ENCODE peak calls at places on chromosomes 16 and 17, in six cellular contexts. V, W, Y, C, J and A are unnamed samples.

GRCh38 chr16:381788-382717 is at the start of gene PGAP6:
- DNase-seq in V (no peak), W (peak), Y (peak), C (no peak), J (peak), A (peak)

GRCh38 chr17:29032067-29032551 is 10.8 kb upstream of the PIPOX start:
- DNase-seq in V (no peak), W (no peak), Y (no peak), C (no peak), J (no peak), A (no peak)

GRCh38 chr16:82402665-82403218 is 224.0 kb upstream of the CDH13 start:
- DNase-seq in V (no peak), W (no peak), Y (no peak), C (no peak), J (no peak), A (no peak)

GRCh38 chr17:67177732-67178131 is 67.3 kb downstream of the HELZ start:
- DNase-seq in V (no peak), W (no peak), Y (no peak), C (no peak), J (no peak), A (no peak)

GRCh38 chr16:29877266-29877961 is 14.4 kb upstream of the CDIPT start:
- DNase-seq in V (peak), W (no peak), Y (peak), C (no peak), J (peak), A (no peak)

GRCh38 chr16:88549671-88550643 is 20.2 kb upstream of the ZC3H18 start:
- DNase-seq in V (no peak), W (no peak), Y (peak), C (no peak), J (no peak), A (peak)

GRCh38 chr17:376936-377863 is 24.6 kb upstream of the RPH3AL start:
- DNase-seq in V (no peak), W (no peak), Y (no peak), C (no peak), J (no peak), A (no peak)

GRCh38 chr16:57386381-57386951 is 14.2 kb downstream of the CX3CL1 start:
- DNase-seq in V (no peak), W (no peak), Y (no peak), C (no peak), J (peak), A (no peak)

GRCh38 chr17:11388061-11388460 is 147.0 kb downstream of the SHISA6 start:
- DNase-seq in V (no peak), W (no peak), Y (no peak), C (no peak), J (no peak), A (no peak)

GRCh38 chr17:11389583-11389982 is 148.6 kb downstream of the SHISA6 start:
- DNase-seq in V (no peak), W (no peak), Y (no peak), C (no peak), J (no peak), A (no peak)

GRCh38 chr17:11391134-11391533 is 150.1 kb downstream of the SHISA6 start:
- DNase-seq in V (no peak), W (no peak), Y (peak), C (no peak), J (no peak), A (no peak)
- TF ChIP-seq CTCF in V (peak), W (no peak), Y (no peak), C (no peak), J (no peak), A (no peak)

GRCh38 chr16:79691001-79691400 is 90.5 kb upstream of the MAF start:
- DNase-seq in V (no peak), W (no peak), Y (no peak), C (no peak), J (no peak), A (no peak)
- TF ChIP-seq CTCF in V (no peak), W (no peak), Y (no peak), C (no peak), J (no peak), A (no peak)

DNA sequence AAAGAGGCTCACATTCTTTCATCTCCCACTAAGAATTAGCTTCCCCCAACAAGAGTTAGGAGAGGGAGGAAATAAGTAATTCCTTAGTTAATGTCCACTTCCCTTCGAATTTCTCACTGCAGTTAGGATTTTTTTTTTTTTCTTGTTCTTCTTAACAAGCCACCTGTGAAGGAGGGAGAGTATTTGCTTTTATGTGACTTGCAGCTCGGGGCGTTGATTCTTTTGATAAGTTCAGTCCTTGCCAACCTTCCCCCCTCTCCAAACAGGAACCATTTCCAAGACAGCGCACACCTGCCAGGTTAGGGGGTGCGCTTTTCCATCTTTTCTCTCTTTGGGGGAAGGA is 841 bp downstream of the ADAMTS18 start:
- DNase-seq in V (no peak), W (no peak), Y (no peak), C (no peak), J (no peak), A (no peak)
- TF ChIP-seq CTCF in V (no peak), W (no peak), Y (no peak), C (no peak), J (no peak), A (no peak)

GRCh38 chr16:68746951-68747350 is 9.9 kb downstream of the CDH1 start:
- DNase-seq in V (no peak), W (no peak), Y (no peak), C (no peak), J (no peak), A (no peak)

GRCh38 chr16:68751160-68751559 is 14.1 kb downstream of the CDH1 start:
- DNase-seq in V (no peak), W (no peak), Y (no peak), C (no peak), J (no peak), A (no peak)

GRCh38 chr16:68750243-68750642 is 13.2 kb downstream of the CDH1 start:
- DNase-seq in V (no peak), W (no peak), Y (no peak), C (no peak), J (no peak), A (no peak)

GRCh38 chr16:68752602-68753001 is 15.5 kb downstream of the CDH1 start:
- DNase-seq in V (no peak), W (no peak), Y (no peak), C (no peak), J (no peak), A (no peak)

GRCh38 chr16:68749424-68749823 is 12.3 kb downstream of the CDH1 start:
- DNase-seq in V (no peak), W (no peak), Y (no peak), C (no peak), J (no peak), A (peak)
- TF ChIP-seq CTCF in V (peak), W (no peak), Y (no peak), C (no peak), J (no peak), A (no peak)

DNA sequence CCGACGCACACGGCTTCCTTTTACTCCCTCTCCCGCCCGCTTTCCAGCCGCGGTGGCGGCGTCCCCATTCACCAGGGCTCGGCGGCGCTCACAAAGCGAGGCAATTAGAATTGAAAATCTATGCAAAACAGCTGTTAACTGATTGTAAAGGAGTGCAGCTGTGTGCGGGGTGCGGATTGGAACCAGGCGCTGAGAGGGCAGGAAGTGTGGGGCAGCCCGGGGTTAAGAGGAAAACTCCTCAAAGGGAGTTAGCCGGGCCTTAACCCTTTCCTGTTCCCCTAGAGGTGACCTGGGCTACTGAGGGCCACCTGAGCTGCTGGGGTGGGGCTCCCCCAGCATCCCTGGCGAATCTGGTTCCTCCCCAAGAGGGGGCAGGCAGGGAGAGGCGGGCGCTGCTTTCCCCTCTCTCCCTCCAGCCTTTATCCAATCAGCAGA is 5.8 kb upstream of the GSE1 start:
- DNase-seq in V (no peak), W (peak), Y (peak), C (no peak), J (no peak), A (no peak)
- TF ChIP-seq CTCF in V (no peak), W (no peak), Y (no peak), C (no peak), J (no peak), A (no peak)

GRCh38 chr17:51221322-51221721 is 38.5 kb downstream of the MBTD1 start:
- DNase-seq in V (no peak), W (no peak), Y (no peak), C (no peak), J (no peak), A (no peak)
- TF ChIP-seq CTCF in V (no peak), W (no peak), Y (no peak), C (no peak), J (no peak), A (no peak)

GRCh38 chr17:3735515-3735914 is 11.8 kb downstream of the HASPIN start:
- DNase-seq in V (no peak), W (peak), Y (no peak), C (no peak), J (peak), A (no peak)

GRCh38 chr17:3730881-3731429 is 7.3 kb downstream of the HASPIN start:
- DNase-seq in V (no peak), W (no peak), Y (no peak), C (no peak), J (peak), A (no peak)

GRCh38 chr17:3727041-3727440 is 3.3 kb downstream of the HASPIN start:
- DNase-seq in V (no peak), W (no peak), Y (no peak), C (no peak), J (no peak), A (no peak)

GRCh38 chr17:3729881-3730280 is 6.2 kb downstream of the HASPIN start:
- DNase-seq in V (no peak), W (no peak), Y (no peak), C (no peak), J (no peak), A (no peak)

DNA sequence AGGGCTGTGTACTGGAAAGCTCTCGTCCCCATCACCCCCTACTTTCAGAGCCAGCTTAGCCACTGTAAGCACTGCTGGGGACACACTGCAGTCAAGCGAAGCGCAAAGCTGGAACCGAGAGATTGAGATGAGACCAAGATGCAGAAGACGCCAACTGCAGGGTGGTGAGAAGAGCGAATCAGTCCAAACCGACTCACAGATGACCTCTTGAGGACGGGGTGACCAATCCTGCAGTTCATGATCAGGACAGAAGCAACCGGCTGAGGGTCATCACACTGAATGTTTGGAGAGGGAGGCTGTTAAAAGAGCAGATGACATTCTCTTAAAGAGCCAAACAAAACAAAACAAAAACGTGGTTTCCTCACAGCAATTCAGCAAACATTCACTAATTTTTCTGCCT is 8.5 kb downstream of the HASPIN start:
- DNase-seq in V (peak), W (no peak), Y (no peak), C (no peak), J (peak), A (no peak)
- TF ChIP-seq CTCF in V (peak), W (no peak), Y (no peak), C (no peak), J (no peak), A (no peak)

GRCh38 chr17:30207655-30208054 is 27.8 kb downstream of the SLC6A4 start:
- DNase-seq in V (no peak), W (no peak), Y (peak), C (no peak), J (no peak), A (no peak)

GRCh38 chr17:30199600-30199999 is 35.9 kb downstream of the SLC6A4 start:
- DNase-seq in V (no peak), W (no peak), Y (no peak), C (no peak), J (peak), A (no peak)

GRCh38 chr17:30200086-30200485 is 35.4 kb downstream of the SLC6A4 start:
- DNase-seq in V (no peak), W (no peak), Y (peak), C (no peak), J (no peak), A (no peak)

GRCh38 chr17:30208214-30208613 is 27.3 kb downstream of the SLC6A4 start:
- DNase-seq in V (no peak), W (no peak), Y (no peak), C (no peak), J (no peak), A (no peak)

DNA sequence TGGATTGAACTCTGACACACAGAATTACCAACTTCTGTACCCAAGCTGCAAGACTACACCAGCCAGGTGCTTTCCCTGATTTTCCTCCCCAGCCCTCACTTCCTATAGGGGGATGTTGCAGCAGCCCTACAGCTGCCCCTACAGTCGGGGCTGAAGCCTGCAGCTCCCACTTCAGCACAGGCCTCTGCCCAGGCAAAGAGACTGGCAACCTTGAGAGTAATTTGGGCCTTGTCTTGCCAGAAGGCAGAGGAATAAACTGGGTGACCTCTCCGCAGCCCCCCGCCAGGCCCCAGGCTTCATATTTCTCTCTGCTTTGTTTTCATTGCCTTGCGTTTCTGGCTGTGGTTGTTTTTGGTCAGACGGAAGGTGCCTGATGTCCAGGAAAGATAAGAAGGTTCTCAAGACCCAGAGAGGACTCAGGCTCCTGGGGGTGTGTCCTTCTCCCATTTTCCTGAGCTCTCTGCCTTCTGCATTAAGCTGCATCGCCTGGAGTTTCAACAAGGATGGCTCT is 32.0 kb downstream of the SLC6A4 start:
- DNase-seq in V (no peak), W (no peak), Y (peak), C (no peak), J (no peak), A (no peak)
- TF ChIP-seq CTCF in V (peak), W (no peak), Y (no peak), C (no peak), J (no peak), A (no peak)